ENCODE peak calls at places on chromosomes 13 and 19, in nine cellular contexts. One of them, this sample, is unnamed.

GRCh38 chr13:113974304-113975281 is 717 bp upstream of the C13orf46 start:
- DNase-seq in pancreas: peak; percentile 50
- DNase-seq in body of pancreas: no peak
- DNase-seq in tibial artery: no peak
- DNase-seq in effector memory CD4-positive, alpha-beta T cell: no peak
- DNase-seq in stomach: no peak
- DNase-seq in MM.1S: no peak
- DNase-seq in CD8-positive, alpha-beta T cell: peak; percentile 13
- DNase-seq in neural progenitor cell: no peak
- DNase-seq in this sample: no peak

GRCh38 chr19:3358392-3358918 is 7.9 kb upstream of the NFIC start:
- DNase-seq in body of pancreas: no peak
- DNase-seq in tibial artery: no peak
- DNase-seq in neural progenitor cell: peak; percentile 39
- DNase-seq in stomach: no peak
- DNase-seq in MM.1S: no peak
- DNase-seq in pancreas: peak; percentile 67
- DNase-seq in CD8-positive, alpha-beta T cell: peak; percentile 65
- DNase-seq in effector memory CD4-positive, alpha-beta T cell: no peak
- DNase-seq in this sample: no peak

GRCh38 chr13:21685485-21686064 is 14.7 kb downstream of the FGF9 start:
- DNase-seq in pancreas: no peak
- DNase-seq in neural progenitor cell: no peak
- DNase-seq in MM.1S: no peak
- DNase-seq in stomach: no peak
- DNase-seq in CD8-positive, alpha-beta T cell: no peak
- DNase-seq in body of pancreas: no peak
- DNase-seq in tibial artery: no peak
- DNase-seq in effector memory CD4-positive, alpha-beta T cell: no peak
- DNase-seq in this sample: no peak

GRCh38 chr19:49222011-49222410 is 64.4 kb downstream of the TRPM4 start:
- DNase-seq in pancreas: no peak
- DNase-seq in effector memory CD4-positive, alpha-beta T cell: no peak
- DNase-seq in neural progenitor cell: no peak
- DNase-seq in CD8-positive, alpha-beta T cell: no peak
- DNase-seq in body of pancreas: no peak
- DNase-seq in tibial artery: no peak
- DNase-seq in stomach: no peak
- DNase-seq in MM.1S: no peak
- DNase-seq in this sample: no peak

GRCh38 chr19:40622773-40623075 is 21.6 kb downstream of the LTBP4 start:
- DNase-seq in MM.1S: no peak
- DNase-seq in pancreas: no peak
- DNase-seq in stomach: no peak
- DNase-seq in neural progenitor cell: no peak
- DNase-seq in tibial artery: no peak
- DNase-seq in body of pancreas: no peak
- DNase-seq in CD8-positive, alpha-beta T cell: no peak
- DNase-seq in effector memory CD4-positive, alpha-beta T cell: no peak
- DNase-seq in this sample: no peak

GRCh38 chr13:23799945-23800344 is 89.3 kb downstream of the MIPEP start:
- DNase-seq in effector memory CD4-positive, alpha-beta T cell: no peak
- DNase-seq in MM.1S: peak; percentile 71
- DNase-seq in neural progenitor cell: no peak
- DNase-seq in pancreas: no peak
- DNase-seq in body of pancreas: no peak
- DNase-seq in stomach: no peak
- DNase-seq in tibial artery: no peak
- DNase-seq in CD8-positive, alpha-beta T cell: no peak
- DNase-seq in this sample: peak; percentile 85

GRCh38 chr13:41017153-41017552 is 2.0 kb downstream of the ELF1 start:
- DNase-seq in neural progenitor cell: no peak
- DNase-seq in body of pancreas: no peak
- DNase-seq in MM.1S: peak; percentile 36
- DNase-seq in stomach: peak; percentile 41
- DNase-seq in pancreas: no peak
- DNase-seq in CD8-positive, alpha-beta T cell: peak; percentile 28
- DNase-seq in tibial artery: peak; percentile 34
- DNase-seq in effector memory CD4-positive, alpha-beta T cell: peak; percentile 4
- DNase-seq in this sample: peak; percentile 15

GRCh38 chr19:46970815-46971214 is 48.8 kb upstream of the NPAS1 start:
- DNase-seq in tibial artery: no peak
- DNase-seq in MM.1S: no peak
- DNase-seq in neural progenitor cell: no peak
- DNase-seq in stomach: no peak
- DNase-seq in effector memory CD4-positive, alpha-beta T cell: no peak
- DNase-seq in body of pancreas: no peak
- DNase-seq in CD8-positive, alpha-beta T cell: no peak
- DNase-seq in pancreas: no peak
- DNase-seq in this sample: no peak

GRCh38 chr13:97226788-97227627 is 4.9 kb downstream of the MBNL2 start:
- DNase-seq in stomach: peak; percentile 34
- DNase-seq in neural progenitor cell: no peak
- DNase-seq in effector memory CD4-positive, alpha-beta T cell: peak; percentile 41
- DNase-seq in pancreas: no peak
- DNase-seq in MM.1S: peak; percentile 72
- DNase-seq in tibial artery: no peak
- DNase-seq in CD8-positive, alpha-beta T cell: peak; percentile 55
- DNase-seq in body of pancreas: no peak
- DNase-seq in this sample: peak; percentile 27

DNA sequence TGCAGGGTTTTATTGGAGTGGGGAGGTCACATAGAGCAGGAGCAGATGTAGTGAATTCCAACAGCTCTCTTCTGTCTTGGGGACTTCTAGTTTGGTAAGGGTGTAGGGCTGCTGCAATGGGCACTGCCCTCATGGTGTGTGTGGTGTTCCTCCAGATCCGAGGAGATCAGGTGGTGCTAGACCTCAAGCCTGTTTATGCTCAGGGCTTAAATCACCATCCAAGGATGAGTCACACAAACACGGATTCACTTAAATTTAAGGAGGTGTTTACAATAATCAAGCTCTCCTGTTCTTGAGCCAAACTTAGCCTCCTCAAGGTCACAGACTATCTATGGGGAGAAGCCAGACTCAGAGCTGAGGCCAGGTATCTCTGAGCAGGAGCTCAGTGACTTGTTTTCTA is 23.0 kb downstream of the HS6ST3 start:
- DNase-seq in pancreas: no peak
- DNase-seq in MM.1S: no peak
- DNase-seq in effector memory CD4-positive, alpha-beta T cell: no peak
- DNase-seq in stomach: no peak
- DNase-seq in CD8-positive, alpha-beta T cell: no peak
- DNase-seq in body of pancreas: no peak
- DNase-seq in neural progenitor cell: no peak
- DNase-seq in tibial artery: no peak
- DNase-seq in this sample: no peak
- H3K27ac ChIP-seq in pancreas: no peak overlapping the region
- H3K27ac ChIP-seq in MM.1S: no peak overlapping the region
- H3K27ac ChIP-seq in effector memory CD4-positive, alpha-beta T cell: no peak overlapping the region
- H3K27ac ChIP-seq in stomach: no peak overlapping the region
- H3K27ac ChIP-seq in CD8-positive, alpha-beta T cell: no peak overlapping the region
- H3K27ac ChIP-seq in body of pancreas: no peak overlapping the region
- H3K27ac ChIP-seq in neural progenitor cell: no peak overlapping the region
- H3K27ac ChIP-seq in tibial artery: no peak overlapping the region
- H3K27ac ChIP-seq in this sample: no peak overlapping the region

GRCh38 chr19:31257025-31257424 is 92.2 kb downstream of the TSHZ3 start:
- DNase-seq in CD8-positive, alpha-beta T cell: no peak
- DNase-seq in MM.1S: no peak
- DNase-seq in pancreas: no peak
- DNase-seq in body of pancreas: no peak
- DNase-seq in neural progenitor cell: no peak
- DNase-seq in effector memory CD4-positive, alpha-beta T cell: no peak
- DNase-seq in tibial artery: no peak
- DNase-seq in stomach: no peak
- DNase-seq in this sample: no peak
- H3K4me1 ChIP-seq in CD8-positive, alpha-beta T cell: no peaks in the 10 kb centered on the region
- H3K4me1 ChIP-seq in MM.1S: no peaks in the 10 kb centered on the region
- H3K4me1 ChIP-seq in pancreas: no peaks in the 10 kb centered on the region
- H3K4me1 ChIP-seq in body of pancreas: no peaks in the 10 kb centered on the region
- H3K4me1 ChIP-seq in neural progenitor cell: peaks cover 4% of the 10 kb centered on the region
- H3K4me1 ChIP-seq in effector memory CD4-positive, alpha-beta T cell: no peaks in the 10 kb centered on the region
- H3K4me1 ChIP-seq in tibial artery: no peaks in the 10 kb centered on the region
- H3K4me1 ChIP-seq in stomach: peaks cover 15% of the 10 kb centered on the region
- H3K4me1 ChIP-seq in this sample: no peaks in the 10 kb centered on the region

GRCh38 chr13:73158851-73159250 is 100.0 kb downstream of the KLF5 start:
- DNase-seq in tibial artery: no peak
- DNase-seq in neural progenitor cell: no peak
- DNase-seq in body of pancreas: no peak
- DNase-seq in effector memory CD4-positive, alpha-beta T cell: no peak
- DNase-seq in MM.1S: no peak
- DNase-seq in CD8-positive, alpha-beta T cell: no peak
- DNase-seq in stomach: no peak
- DNase-seq in pancreas: no peak
- DNase-seq in this sample: no peak
- H3K4me3 ChIP-seq in tibial artery: no peak overlapping the region
- H3K4me3 ChIP-seq in neural progenitor cell: no peak overlapping the region
- H3K4me3 ChIP-seq in body of pancreas: no peak overlapping the region
- H3K4me3 ChIP-seq in effector memory CD4-positive, alpha-beta T cell: no peak overlapping the region
- H3K4me3 ChIP-seq in MM.1S: no peak overlapping the region
- H3K4me3 ChIP-seq in CD8-positive, alpha-beta T cell: no peak overlapping the region
- H3K4me3 ChIP-seq in stomach: no peak overlapping the region
- H3K4me3 ChIP-seq in pancreas: no peak overlapping the region
- H3K4me3 ChIP-seq in this sample: no peak overlapping the region

GRCh38 chr19:17532557-17532956 is 21.1 kb downstream of the PGLS start:
- DNase-seq in neural progenitor cell: no peak
- DNase-seq in pancreas: no peak
- DNase-seq in MM.1S: no peak
- DNase-seq in body of pancreas: no peak
- DNase-seq in effector memory CD4-positive, alpha-beta T cell: no peak
- DNase-seq in stomach: no peak
- DNase-seq in CD8-positive, alpha-beta T cell: no peak
- DNase-seq in tibial artery: no peak
- DNase-seq in this sample: no peak

GRCh38 chr19:17529239-17530158 is 18.1 kb downstream of the PGLS start:
- DNase-seq in pancreas: no peak
- DNase-seq in MM.1S: no peak
- DNase-seq in neural progenitor cell: no peak
- DNase-seq in body of pancreas: no peak
- DNase-seq in CD8-positive, alpha-beta T cell: no peak
- DNase-seq in stomach: no peak
- DNase-seq in tibial artery: no peak
- DNase-seq in effector memory CD4-positive, alpha-beta T cell: no peak
- DNase-seq in this sample: no peak

GRCh38 chr19:17528610-17529009 is 17.2 kb downstream of the PGLS start:
- DNase-seq in neural progenitor cell: no peak
- DNase-seq in MM.1S: no peak
- DNase-seq in stomach: no peak
- DNase-seq in CD8-positive, alpha-beta T cell: no peak
- DNase-seq in effector memory CD4-positive, alpha-beta T cell: no peak
- DNase-seq in body of pancreas: no peak
- DNase-seq in pancreas: no peak
- DNase-seq in tibial artery: no peak
- DNase-seq in this sample: no peak

GRCh38 chr19:17532116-17532515 is 20.7 kb downstream of the PGLS start:
- DNase-seq in stomach: no peak
- DNase-seq in pancreas: no peak
- DNase-seq in CD8-positive, alpha-beta T cell: no peak
- DNase-seq in effector memory CD4-positive, alpha-beta T cell: no peak
- DNase-seq in tibial artery: no peak
- DNase-seq in body of pancreas: no peak
- DNase-seq in neural progenitor cell: no peak
- DNase-seq in MM.1S: no peak
- DNase-seq in this sample: no peak

DNA sequence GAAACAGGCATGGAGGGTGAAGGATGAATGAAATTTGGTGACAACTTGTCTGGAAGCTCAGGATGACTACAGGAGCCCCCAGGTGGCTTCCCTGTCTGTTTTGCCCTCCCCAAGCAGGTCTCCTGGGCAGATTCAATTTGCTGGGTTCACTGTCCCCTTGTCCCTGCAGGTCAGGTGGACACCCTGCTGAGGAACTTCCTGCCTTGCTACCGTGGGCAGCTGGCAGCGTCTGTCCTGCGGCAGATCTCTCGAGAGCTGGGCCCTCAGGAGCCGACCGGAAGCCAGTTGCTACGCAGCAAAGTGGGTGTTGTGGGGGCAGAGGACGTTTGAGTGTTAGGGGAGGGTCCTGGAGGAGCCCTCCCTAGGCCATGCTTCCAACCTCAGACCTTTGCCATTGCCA is 19.1 kb downstream of the PGLS start:
- DNase-seq in body of pancreas: no peak
- DNase-seq in neural progenitor cell: no peak
- DNase-seq in pancreas: no peak
- DNase-seq in effector memory CD4-positive, alpha-beta T cell: no peak
- DNase-seq in stomach: no peak
- DNase-seq in tibial artery: no peak
- DNase-seq in MM.1S: no peak
- DNase-seq in CD8-positive, alpha-beta T cell: no peak
- DNase-seq in this sample: no peak
- H3K27ac ChIP-seq in body of pancreas: no peak overlapping the region
- H3K27ac ChIP-seq in neural progenitor cell: no peak overlapping the region
- H3K27ac ChIP-seq in pancreas: no peak overlapping the region
- H3K27ac ChIP-seq in effector memory CD4-positive, alpha-beta T cell: no peak overlapping the region
- H3K27ac ChIP-seq in stomach: no peak overlapping the region
- H3K27ac ChIP-seq in tibial artery: no peak overlapping the region
- H3K27ac ChIP-seq in MM.1S: no peak overlapping the region
- H3K27ac ChIP-seq in CD8-positive, alpha-beta T cell: no peak overlapping the region
- H3K27ac ChIP-seq in this sample: no peak overlapping the region

GRCh38 chr13:99256283-99256682 is 1.9 kb downstream of the GPR18 start:
- DNase-seq in neural progenitor cell: no peak
- DNase-seq in CD8-positive, alpha-beta T cell: no peak
- DNase-seq in tibial artery: no peak
- DNase-seq in MM.1S: no peak
- DNase-seq in pancreas: no peak
- DNase-seq in effector memory CD4-positive, alpha-beta T cell: no peak
- DNase-seq in stomach: no peak
- DNase-seq in body of pancreas: no peak
- DNase-seq in this sample: no peak
- H3K4me1 ChIP-seq in neural progenitor cell: no peaks in the 10 kb centered on the region
- H3K4me1 ChIP-seq in CD8-positive, alpha-beta T cell: peaks cover 73% of the 10 kb centered on the region
- H3K4me1 ChIP-seq in tibial artery: no peaks in the 10 kb centered on the region
- H3K4me1 ChIP-seq in MM.1S: peaks cover 5% of the 10 kb centered on the region
- H3K4me1 ChIP-seq in pancreas: no peaks in the 10 kb centered on the region
- H3K4me1 ChIP-seq in effector memory CD4-positive, alpha-beta T cell: peaks cover 15% of the 10 kb centered on the region
- H3K4me1 ChIP-seq in stomach: peaks cover 9% of the 10 kb centered on the region
- H3K4me1 ChIP-seq in body of pancreas: no peaks in the 10 kb centered on the region
- H3K4me1 ChIP-seq in this sample: peaks cover 43% of the 10 kb centered on the region

GRCh38 chr19:5138606-5139594 is 170.0 kb downstream of the KDM4B start:
- DNase-seq in stomach: peak; percentile 56
- DNase-seq in CD8-positive, alpha-beta T cell: peak; percentile 88
- DNase-seq in tibial artery: no peak
- DNase-seq in body of pancreas: no peak
- DNase-seq in effector memory CD4-positive, alpha-beta T cell: peak; percentile 57
- DNase-seq in pancreas: no peak
- DNase-seq in MM.1S: no peak
- DNase-seq in neural progenitor cell: no peak
- DNase-seq in this sample: peak; percentile 68
- H3K4me3 ChIP-seq in stomach: no peak overlapping the region
- H3K4me3 ChIP-seq in CD8-positive, alpha-beta T cell: peak overlapping the region; percentile 31
- H3K4me3 ChIP-seq in tibial artery: no peak overlapping the region
- H3K4me3 ChIP-seq in body of pancreas: no peak overlapping the region
- H3K4me3 ChIP-seq in effector memory CD4-positive, alpha-beta T cell: peak overlapping the region; percentile 13
- H3K4me3 ChIP-seq in pancreas: no peak overlapping the region
- H3K4me3 ChIP-seq in MM.1S: no peak overlapping the region
- H3K4me3 ChIP-seq in neural progenitor cell: no peak overlapping the region
- H3K4me3 ChIP-seq in this sample: peak overlapping the region; percentile 51